ENCODE peak calls at places on chromosomes 1 and 21, in eight cellular contexts. K is ascending aorta, R is AG04450, E is cardiac muscle cell, M is GM06990, X is epithelial cell of esophagus, S is fibroblast of lung, V is GM23338. N is an unnamed sample.

GRCh38 chr1:196400478-196401453 is 207.5 kb downstream of the KCNT2 start:
- DNase-seq in K (no peak), E (peak), V (no peak), R (no peak), S (peak), X (peak), M (no peak), N (no peak)

GRCh38 chr1:155918660-155919059 is 7.5 kb upstream of the RIT1 start:
- DNase-seq in R (no peak), M (no peak), S (no peak), K (no peak), X (no peak), V (no peak), E (no peak), N (no peak)

GRCh38 chr1:246508897-246509688 is 2.0 kb upstream of the SMYD3 start:
- DNase-seq in K (no peak), E (no peak), V (no peak), S (no peak), R (no peak), M (no peak), X (no peak), N (no peak)

GRCh38 chr1:168179411-168180147 is 817 bp downstream of the TIPRL start:
- DNase-seq in R (no peak), X (peak), S (peak), K (no peak), E (peak), V (peak), M (no peak), N (no peak)

GRCh38 chr21:17139696-17140095 is 373.1 kb upstream of the CXADR start:
- DNase-seq in R (no peak), E (peak), V (no peak), K (no peak), X (peak), S (peak), M (no peak), N (no peak)

GRCh38 chr1:56547977-56548376 is 31.4 kb downstream of the PLPP3 start:
- DNase-seq in E (no peak), M (no peak), V (no peak), K (no peak), S (no peak), X (peak), R (no peak), N (no peak)

GRCh38 chr1:57422271-57423134 is 1.4 kb downstream of the DAB1 start:
- DNase-seq in X (peak), V (peak), K (no peak), M (peak), E (peak), R (no peak), S (peak), N (no peak)

GRCh38 chr1:60589916-60590315 is 492.4 kb upstream of the NFIA start:
- DNase-seq in X (no peak), V (no peak), K (no peak), E (peak), M (no peak), R (no peak), S (peak), N (no peak)

GRCh38 chr1:29289493-29289892 is 53.2 kb downstream of the PTPRU start:
- DNase-seq in X (no peak), S (no peak), R (no peak), E (no peak), M (no peak), V (no peak), K (no peak), N (no peak)

GRCh38 chr1:85244271-85245053 is 15.0 kb downstream of the C1orf52 start:
- DNase-seq in X (peak), R (no peak), K (no peak), S (peak), E (peak), M (no peak), V (no peak), N (no peak)

GRCh38 chr21:41707231-41707988 is 59.4 kb downstream of the RIPK4 start:
- DNase-seq in R (no peak), X (peak), M (no peak), V (no peak), S (no peak), K (no peak), E (no peak), N (no peak)

GRCh38 chr21:42315296-42315891 is at the start of gene TFF3:
- DNase-seq in S (no peak), K (no peak), M (no peak), V (no peak), X (peak), R (no peak), E (no peak), N (no peak)

GRCh38 chr1:36458910-36459309 is 5.3 kb downstream of the MRPS15 start:
- DNase-seq in R (no peak), E (no peak), K (no peak), M (no peak), X (peak), V (no peak), S (no peak), N (no peak)

GRCh38 chr1:77779529-77780281 is at the start of gene MIGA1:
- DNase-seq in M (peak), R (peak), E (peak), X (peak), K (peak), V (peak), S (peak), N (peak)

GRCh38 chr1:183598386-183598785 is 8.1 kb upstream of the NCF2 start:
- DNase-seq in K (no peak), E (no peak), X (no peak), R (no peak), S (no peak), M (no peak), V (no peak), N (no peak)

GRCh38 chr1:247111259-247111635 is 7.1 kb upstream of the ZNF669 start:
- DNase-seq in R (no peak), M (no peak), S (no peak), K (no peak), E (no peak), V (peak), X (no peak), N (no peak)

GRCh38 chr1:3759800-3760199 is 7.5 kb downstream of the CCDC27 start:
- DNase-seq in S (no peak), E (no peak), M (no peak), V (no peak), X (no peak), K (no peak), R (no peak), N (no peak)

GRCh38 chr21:44601596-44602473 is 1.4 kb downstream of the KRTAP10-7 start:
- DNase-seq in X (no peak), E (no peak), M (no peak), K (no peak), R (no peak), S (no peak), V (no peak), N (peak)

GRCh38 chr1:247060771-247061170 is 17.8 kb downstream of the ZNF670 start:
- DNase-seq in R (no peak), V (no peak), K (no peak), X (no peak), M (no peak), S (no peak), E (no peak), N (no peak)

GRCh38 chr1:74780600-74780999 is 47.6 kb downstream of the TYW3 start:
- DNase-seq in R (no peak), S (no peak), X (no peak), K (no peak), M (no peak), E (no peak), V (peak), N (no peak)

GRCh38 chr1:54404939-54405880 is 984 bp downstream of the SSBP3 start:
- DNase-seq in R (no peak), M (peak), X (peak), K (no peak), S (no peak), V (peak), E (peak), N (no peak)

GRCh38 chr1:17207966-17208418 is 3.1 kb downstream of the PADI1 start:
- DNase-seq in E (peak), K (no peak), V (no peak), R (no peak), X (peak), M (peak), S (peak), N (peak)

GRCh38 chr1:147753084-147753483 is 7.3 kb downstream of the GJA5 start:
- DNase-seq in R (no peak), V (no peak), K (no peak), X (peak), S (no peak), E (peak), M (no peak), N (no peak)

GRCh38 chr1:87410771-87411170 is 82.1 kb downstream of the LMO4 start:
- DNase-seq in E (peak), X (peak), S (peak), R (no peak), K (no peak), M (no peak), V (no peak), N (no peak)

GRCh38 chr1:211684331-211684730 is 8.9 kb upstream of the NEK2 start:
- DNase-seq in M (no peak), X (no peak), V (no peak), K (no peak), R (no peak), E (no peak), S (no peak), N (no peak)

GRCh38 chr1:223235091-223235490 is 92.0 kb upstream of the TLR5 start:
- DNase-seq in X (no peak), S (no peak), V (no peak), E (no peak), R (no peak), K (no peak), M (no peak), N (no peak)

GRCh38 chr1:28890836-28891235 is 23.5 kb upstream of the EPB41 start:
- DNase-seq in M (no peak), K (no peak), X (no peak), R (no peak), S (no peak), V (no peak), E (no peak), N (no peak)

GRCh38 chr1:55143686-55144085 is 71.5 kb downstream of the USP24 start:
- DNase-seq in V (peak), S (no peak), K (no peak), M (no peak), E (no peak), X (no peak), R (no peak), N (no peak)

DNA sequence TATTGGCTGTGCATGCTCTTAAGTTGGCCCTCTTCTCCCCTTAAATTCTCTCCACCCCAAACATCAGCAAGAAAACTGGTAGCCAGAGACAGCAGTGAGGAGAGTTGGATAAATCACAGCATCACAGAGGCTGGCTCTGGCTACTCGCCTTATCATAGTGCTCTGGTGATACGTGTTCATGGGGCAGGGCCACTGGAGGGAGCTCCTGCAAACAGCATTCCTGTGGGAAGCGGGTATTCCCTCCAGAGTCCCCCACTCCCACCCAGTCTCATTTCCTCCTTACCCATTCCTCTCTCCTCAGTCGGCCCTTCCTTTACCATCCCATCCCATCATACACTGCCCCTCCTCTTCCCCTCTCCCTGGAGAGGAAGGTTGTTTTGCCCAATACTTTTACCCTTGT is 7.1 kb downstream of the NHLH2 start:
- DNase-seq in M (no peak), V (peak), R (no peak), E (no peak), K (no peak), X (no peak), S (no peak), N (no peak)
- TF ChIP-seq CTCF in M (no peak), V (peak), R (no peak), E (no peak), K (no peak), X (peak), S (no peak), N (no peak)

DNA sequence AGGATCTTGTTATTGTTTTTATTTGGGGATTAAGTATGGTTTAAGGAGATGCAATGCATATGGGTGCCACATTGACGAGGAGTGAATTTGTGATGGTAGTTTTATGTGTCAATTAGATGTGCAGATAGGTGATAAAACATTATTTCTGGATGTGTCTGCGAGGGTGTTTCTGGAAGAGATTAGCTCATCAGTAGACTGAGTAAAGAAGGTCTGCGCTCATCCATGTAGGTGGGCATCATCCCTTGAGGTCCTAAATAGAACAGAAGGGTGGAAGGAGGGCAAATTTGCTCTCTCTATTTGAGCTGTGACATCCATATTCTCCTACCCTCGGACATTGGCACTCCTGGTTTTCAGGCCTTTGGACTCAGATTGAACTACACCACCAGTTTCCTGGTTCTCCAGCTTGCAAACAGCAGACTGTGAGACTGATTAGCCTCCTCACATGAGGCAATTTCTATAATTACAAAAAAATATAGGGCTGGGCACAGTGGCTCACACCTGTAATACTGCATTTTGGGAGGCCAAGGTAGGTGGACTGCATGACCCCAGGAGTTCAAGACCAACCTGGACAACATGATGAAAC is 118.2 kb upstream of the ZNF678 start:
- DNase-seq in E (no peak), X (no peak), S (no peak), K (no peak), R (no peak), M (no peak), V (no peak), N (no peak)
- TF ChIP-seq CTCF in E (no peak), X (no peak), S (no peak), K (no peak), R (no peak), M (no peak), V (no peak), N (no peak)

GRCh38 chr1:208418667-208419066 is 174.5 kb upstream of the PLXNA2 start:
- DNase-seq in M (no peak), R (no peak), E (no peak), S (no peak), K (no peak), V (no peak), X (no peak), N (no peak)

GRCh38 chr1:208420696-208421095 is 176.5 kb upstream of the PLXNA2 start:
- DNase-seq in S (no peak), R (no peak), M (no peak), E (no peak), V (no peak), X (no peak), K (no peak), N (no peak)

GRCh38 chr1:208421511-208421910 is 177.3 kb upstream of the PLXNA2 start:
- DNase-seq in E (no peak), M (no peak), X (no peak), R (no peak), V (peak), S (no peak), K (no peak), N (no peak)

GRCh38 chr1:208423522-208423921 is 179.3 kb upstream of the PLXNA2 start:
- DNase-seq in M (no peak), V (no peak), R (no peak), X (no peak), S (no peak), K (no peak), E (no peak), N (no peak)

GRCh38 chr1:208420021-208420420 is 175.8 kb upstream of the PLXNA2 start:
- DNase-seq in X (no peak), S (no peak), M (no peak), E (no peak), K (no peak), V (peak), R (no peak), N (no peak)
- TF ChIP-seq CTCF in X (no peak), S (no peak), M (no peak), E (no peak), K (no peak), V (peak), R (no peak), N (no peak)

GRCh38 chr1:206798384-206798996 is 26.2 kb upstream of the IL10 start:
- DNase-seq in M (no peak), E (no peak), X (no peak), V (no peak), R (no peak), S (no peak), K (no peak), N (no peak)
- TF ChIP-seq CTCF in M (no peak), E (no peak), X (no peak), V (no peak), R (no peak), S (no peak), K (no peak), N (peak)

DNA sequence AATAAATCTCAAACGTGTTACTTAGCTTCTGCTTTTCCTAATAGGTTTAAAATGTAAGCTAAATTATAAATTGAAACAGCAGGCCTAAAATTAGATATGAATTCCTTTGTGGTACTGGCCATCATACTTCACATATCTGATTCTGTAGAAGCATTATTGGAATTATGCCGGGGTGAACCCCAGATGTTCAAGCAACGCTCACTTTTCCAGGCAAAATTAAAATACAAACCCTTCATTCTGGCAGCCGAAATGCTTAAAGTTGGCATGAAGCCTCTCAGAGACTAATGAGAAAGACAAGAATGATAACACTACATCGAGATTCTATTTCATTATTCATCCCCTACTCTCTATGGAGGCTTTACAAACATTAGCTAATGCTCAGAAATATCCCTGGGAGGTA is 1352.7 kb upstream of the ADGRL2 start:
- DNase-seq in M (no peak), R (no peak), E (no peak), S (peak), K (no peak), V (no peak), X (no peak), N (no peak)
- TF ChIP-seq CTCF in M (no peak), R (no peak), E (no peak), S (no peak), K (no peak), V (no peak), X (no peak), N (no peak)

GRCh38 chr1:160763993-160764392 is 24.9 kb downstream of the SLAMF7 start:
- DNase-seq in V (no peak), M (no peak), R (no peak), S (no peak), K (no peak), E (no peak), X (no peak), N (no peak)

GRCh38 chr1:160773088-160773487 is 22.9 kb upstream of the LY9 start:
- DNase-seq in V (no peak), X (no peak), M (no peak), S (no peak), E (no peak), R (no peak), K (no peak), N (no peak)

GRCh38 chr1:160767417-160768294 is 28.3 kb upstream of the LY9 start:
- DNase-seq in X (peak), E (no peak), K (no peak), M (no peak), S (no peak), V (no peak), R (no peak), N (no peak)

GRCh38 chr1:160768295-160768657 is 27.7 kb upstream of the LY9 start:
- DNase-seq in S (no peak), X (peak), V (peak), R (no peak), M (peak), E (peak), K (no peak), N (peak)
- TF ChIP-seq CTCF in S (peak), X (peak), V (peak), R (peak), M (peak), E (peak), K (peak), N (peak)

DNA sequence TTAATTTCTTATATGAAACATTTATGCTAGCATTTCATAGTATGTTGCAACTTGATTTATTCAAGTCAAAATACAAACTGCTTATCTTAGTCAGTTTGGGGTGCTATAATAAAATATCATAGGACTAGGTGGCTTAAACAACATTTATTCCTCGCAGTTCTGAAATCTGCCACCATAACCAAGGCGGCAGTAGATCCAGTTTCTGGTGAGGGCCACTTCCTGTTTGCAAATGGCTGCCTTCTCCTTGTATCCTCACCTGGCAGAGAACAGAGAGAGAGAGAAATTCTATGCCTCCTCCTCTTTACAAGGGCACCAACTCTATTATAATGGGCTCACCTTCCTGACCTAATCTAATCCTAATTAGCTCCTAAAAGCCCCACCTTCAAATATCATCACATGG is 76.1 kb upstream of the RGS2 start:
- DNase-seq in E (no peak), R (no peak), M (peak), K (no peak), V (peak), X (peak), S (no peak), N (no peak)
- TF ChIP-seq CTCF in E (no peak), R (peak), M (no peak), K (no peak), V (peak), X (peak), S (no peak), N (peak)

GRCh38 chr1:182444497-182444896 is 5.4 kb upstream of the RGSL1 start:
- DNase-seq in V (peak), K (no peak), X (no peak), M (no peak), R (no peak), S (no peak), E (no peak), N (no peak)
- TF ChIP-seq CTCF in V (peak), K (no peak), X (no peak), M (peak), R (no peak), S (no peak), E (no peak), N (no peak)

DNA sequence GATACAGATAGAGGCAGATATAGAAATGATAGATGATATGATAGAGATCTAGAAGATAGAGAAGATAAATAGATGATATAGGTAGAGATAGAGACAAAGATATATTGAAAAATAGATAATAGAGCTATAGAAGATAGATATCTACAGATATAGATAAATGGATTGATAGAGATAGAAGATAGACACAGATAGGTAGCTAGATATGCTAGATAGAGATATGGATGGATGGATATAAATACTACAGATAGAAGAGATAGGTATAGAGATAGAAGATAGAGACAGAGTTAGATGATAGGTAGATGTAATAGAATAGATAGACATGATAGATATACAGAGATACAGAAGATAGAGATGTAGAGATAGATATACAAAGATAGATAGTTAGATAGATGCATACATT is 21.4 kb downstream of the TRIM11 start:
- DNase-seq in R (no peak), M (no peak), K (no peak), E (no peak), V (no peak), X (no peak), S (no peak), N (no peak)
- TF ChIP-seq CTCF in R (no peak), M (no peak), K (no peak), E (no peak), V (no peak), X (no peak), S (no peak), N (no peak)

GRCh38 chr1:10561955-10562354 is 87.2 kb downstream of the PEX14 start:
- DNase-seq in M (no peak), E (no peak), X (peak), K (no peak), V (peak), R (no peak), S (no peak), N (no peak)
- TF ChIP-seq CTCF in M (peak), E (peak), X (peak), K (no peak), V (peak), R (peak), S (no peak), N (no peak)

N was measured in CD14-positive monocyte.